ENCODE peak calls at places on chromosomes 2 and 18, in five cellular contexts. N is A549, W is GM12878, L is K562, U is HepG2. R is an unnamed sample.
A peak's percentile ranks its signal among the peaks of the same experiment; 100 is the strongest.

GRCh38 chr2:43224131-43224570 is 2.3 kb downstream of the ZFP36L2 start:
- DNase-seq in W (no peak), U (peak; percentile 71), N (no peak), L (no peak), R (peak; percentile 85)

GRCh38 chr18:46677609-46678470 is 20.8 kb upstream of the LOXHD1 start:
- DNase-seq in L (no peak), U (no peak), W (no peak), N (no peak), R (no peak)

GRCh38 chr2:133674433-133675331 is 106.4 kb upstream of the NCKAP5 start:
- DNase-seq in N (no peak), L (no peak), W (no peak), U (peak; percentile 36), R (peak; percentile 30)

GRCh38 chr2:83143946-83144345 is 1315.1 kb downstream of the SUCLG1 start:
- DNase-seq in U (no peak), L (no peak), N (no peak), W (no peak), R (no peak)

GRCh38 chr2:232872826-232873225 is 2.8 kb downstream of the SNORC start:
- DNase-seq in N (no peak), U (no peak), L (no peak), W (no peak), R (no peak)

GRCh38 chr18:2102022-2102421 is 469.3 kb downstream of the METTL4 start:
- DNase-seq in U (no peak), W (no peak), L (no peak), N (no peak), R (no peak)

GRCh38 chr2:234679766-234680687 is 183.1 kb upstream of the ARL4C start:
- DNase-seq in U (peak; percentile 98), N (peak; percentile 67), W (no peak), L (no peak), R (no peak)

GRCh38 chr2:57207191-57207590 is 839.4 kb upstream of the VRK2 start:
- DNase-seq in W (no peak), N (no peak), U (no peak), L (no peak), R (no peak)

GRCh38 chr18:46939337-46939963 is 22.0 kb downstream of the KATNAL2 start:
- DNase-seq in U (peak; percentile 15), N (no peak), W (no peak), L (no peak), R (no peak)

GRCh38 chr2:234829074-234829455 is 122.8 kb upstream of the SH3BP4 start:
- DNase-seq in U (no peak), L (no peak), N (no peak), W (no peak), R (no peak)

GRCh38 chr2:77797088-77797487 is 274.9 kb upstream of the LRRTM4 start:
- DNase-seq in U (no peak), N (no peak), W (no peak), L (no peak), R (no peak)

GRCh38 chr2:15840173-15840572 is 100.2 kb upstream of the MYCN start:
- DNase-seq in L (no peak), W (no peak), N (no peak), U (no peak), R (no peak)

GRCh38 chr2:63866009-63866709 is 24.5 kb downstream of the UGP2 start:
- DNase-seq in N (no peak), L (no peak), W (no peak), U (no peak), R (no peak)

GRCh38 chr2:241315183-241315878 is at the start of gene HDLBP:
- DNase-seq in N (peak; percentile 94), W (peak; percentile 96), U (peak; percentile 98), L (peak; percentile 92), R (peak; percentile 99)

GRCh38 chr18:42338683-42339082 is 383.6 kb downstream of the PIK3C3 start:
- DNase-seq in W (no peak), L (no peak), U (peak; percentile 88), N (no peak), R (no peak)

GRCh38 chr2:109009920-109010610 is 21.0 kb upstream of the EDAR start:
- DNase-seq in L (no peak), N (no peak), W (no peak), U (no peak), R (no peak)

GRCh38 chr2:55518846-55519167 is 711 bp upstream of the CFAP36 start:
- DNase-seq in W (no peak), L (peak; percentile 18), U (peak; percentile 12), N (peak; percentile 28), R (no peak)

GRCh38 chr18:63956755-63957154 is 7.7 kb downstream of the HMSD start:
- DNase-seq in N (no peak), L (no peak), W (no peak), U (no peak), R (no peak)

GRCh38 chr2:176138526-176139169 is 9.1 kb downstream of the HOXD8 start:
- DNase-seq in L (no peak), U (no peak), W (no peak), N (no peak), R (no peak)

GRCh38 chr2:73103018-73103542 is 9.7 kb downstream of the RAB11FIP5 start:
- DNase-seq in U (no peak), L (no peak), W (no peak), N (no peak), R (no peak)

GRCh38 chr2:9401059-9401547 is 22.2 kb downstream of the ITGB1BP1 start:
- DNase-seq in U (no peak), L (no peak), N (no peak), W (no peak), R (no peak)

GRCh38 chr2:66929632-66930385 is 467.3 kb upstream of the ETAA1 start:
- DNase-seq in U (no peak), W (no peak), N (no peak), L (no peak), R (no peak)

GRCh38 chr2:85024372-85025047 is 53.5 kb downstream of the KCMF1 start:
- DNase-seq in U (no peak), N (no peak), W (no peak), L (no peak), R (no peak)

GRCh38 chr18:50748243-50749229 is 71.3 kb downstream of the MRO start:
- DNase-seq in L (no peak), W (no peak), U (no peak), N (no peak), R (peak; percentile 38)

GRCh38 chr18:14933049-14933851 is 185.3 kb downstream of the ANKRD30B start:
- DNase-seq in U (no peak), W (no peak), L (no peak), N (no peak), R (no peak)

GRCh38 chr18:59697236-59697932 is at the start of gene CCBE1:
- DNase-seq in L (peak; percentile 60), N (peak; percentile 42), W (no peak), U (no peak), R (peak; percentile 92)

DNA sequence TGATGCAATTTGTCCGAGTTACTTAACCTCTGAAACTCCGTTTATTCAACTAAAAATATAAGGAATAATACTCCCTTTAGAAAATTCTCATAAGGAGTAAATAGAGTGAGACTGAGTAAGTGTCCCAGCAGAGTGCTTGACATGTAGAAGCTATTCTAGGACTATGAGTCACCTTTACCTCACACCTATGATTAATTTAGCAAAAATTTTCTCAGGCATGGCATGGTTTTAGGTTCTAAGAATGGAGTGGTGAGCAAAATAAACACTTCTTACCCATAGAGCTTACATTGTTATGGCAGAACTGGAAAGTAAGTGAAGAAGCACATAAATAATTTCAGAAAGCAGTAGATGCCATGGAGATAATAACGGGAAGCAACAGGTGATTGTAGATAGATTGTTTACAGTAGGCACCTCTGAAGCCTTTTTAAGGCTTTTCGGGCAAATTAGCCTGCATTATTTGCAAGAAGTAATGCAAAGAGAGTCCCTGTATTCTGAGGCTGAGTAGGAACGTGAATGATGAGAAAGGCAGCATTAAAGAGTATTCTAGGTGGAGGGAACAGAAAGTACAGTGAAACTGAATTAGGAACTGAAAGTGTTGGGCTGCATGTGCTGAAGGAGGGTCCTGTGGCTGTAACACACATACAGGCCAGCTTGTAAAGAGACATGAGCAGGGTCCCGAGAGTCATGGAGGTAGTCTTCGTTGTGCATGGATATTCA is 209.2 kb downstream of the ZNF407 start:
- DNase-seq in W (peak; percentile 73), N (peak; percentile 8), L (no peak), U (peak; percentile 7), R (no peak)
- TF ChIP-seq ESRRA in W (no peak), N (no peak), L (no peak), U (no peak), R (no peak)

GRCh38 chr2:74499269-74499939 is at the start of gene LBX2:
- DNase-seq in W (no peak), N (no peak), U (no peak), L (no peak), R (peak; percentile 52)
- TF ChIP-seq ESRRA in W (no peak), N (no peak), U (peak; percentile 58), L (no peak), R (no peak)

GRCh38 chr2:4914551-4914950 is 777.6 kb upstream of the SOX11 start:
- DNase-seq in U (no peak), N (peak; percentile 7), W (no peak), L (no peak), R (no peak)
- TF ChIP-seq ESRRA in U (no peak), N (no peak), W (no peak), L (no peak), R (no peak)

DNA sequence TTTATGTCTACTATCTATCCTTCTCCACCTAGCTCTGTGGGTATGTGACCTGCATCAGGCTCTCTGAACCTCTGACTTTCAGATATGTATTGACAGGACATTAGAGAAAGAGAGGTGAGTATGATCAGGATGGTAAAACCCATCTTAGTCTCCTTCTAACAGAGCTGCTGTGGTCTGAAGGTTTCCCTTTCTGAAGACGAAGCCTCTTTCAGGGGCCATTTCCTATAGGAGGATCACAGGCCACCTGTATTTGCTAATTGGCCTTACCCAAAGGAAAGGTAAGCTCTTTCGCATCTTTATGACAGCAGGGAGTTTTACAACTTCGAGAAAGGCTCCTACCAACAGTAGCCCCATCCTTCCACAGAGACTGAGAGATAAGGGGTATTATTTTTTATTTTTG is 442.9 kb downstream of the KCNJ3 start:
- DNase-seq in U (no peak), N (no peak), L (no peak), W (no peak), R (no peak)
- TF ChIP-seq ESRRA in U (no peak), N (no peak), L (no peak), W (no peak), R (no peak)

GRCh38 chr2:197081294-197081693 is 154.8 kb upstream of the PGAP1 start:
- DNase-seq in N (no peak), L (no peak), W (no peak), U (no peak), R (no peak)
- TF ChIP-seq ESRRA in N (no peak), L (no peak), W (no peak), U (no peak), R (no peak)